ENCODE peak calls at places on chromosomes 6 and 20, in five cellular contexts. D, M, R, G and Q are unnamed samples.

GRCh38 chr6:160221423-160221822 is 37.2 kb downstream of the SLC22A2 start:
- DNase-seq in D (no peak), M (peak), R (no peak), G (no peak), Q (no peak)

GRCh38 chr6:170462366-170463020 is 90.6 kb downstream of the PSMB1 start:
- DNase-seq in D (no peak), M (no peak), R (no peak), G (no peak), Q (no peak)

GRCh38 chr6:138833819-138834539 is 38.1 kb downstream of the ECT2L start:
- DNase-seq in D (no peak), M (no peak), R (no peak), G (no peak), Q (no peak)

GRCh38 chr6:16355699-16356481 is 117.5 kb downstream of the GMPR start:
- DNase-seq in D (no peak), M (no peak), R (no peak), G (no peak), Q (no peak)

GRCh38 chr6:146361367-146361924 is 182.2 kb upstream of the RAB32 start:
- DNase-seq in D (no peak), M (no peak), R (no peak), G (no peak), Q (no peak)

GRCh38 chr6:33430334-33430733 is 10.5 kb downstream of the SYNGAP1 start:
- DNase-seq in D (no peak), M (no peak), R (no peak), G (no peak), Q (no peak)

GRCh38 chr6:5337573-5337972 is 76.3 kb downstream of the FARS2 start:
- DNase-seq in D (no peak), M (no peak), R (no peak), G (no peak), Q (no peak)

GRCh38 chr20:63248835-63249591 is 5.2 kb downstream of the NKAIN4 start:
- DNase-seq in D (no peak), M (no peak), R (no peak), G (no peak), Q (no peak)

GRCh38 chr6:8535505-8535904 is 100.2 kb upstream of the SLC35B3 start:
- DNase-seq in D (no peak), M (no peak), R (no peak), G (no peak), Q (no peak)

GRCh38 chr20:50776122-50776795 is 18.6 kb upstream of the BCAS4 start:
- DNase-seq in D (no peak), M (no peak), R (peak), G (no peak), Q (peak)

GRCh38 chr20:32321390-32321789 is 36.7 kb upstream of the ASXL1 start:
- DNase-seq in D (no peak), M (no peak), R (no peak), G (no peak), Q (no peak)

GRCh38 chr20:50861012-50861411 is 66.2 kb downstream of the BCAS4 start:
- DNase-seq in D (no peak), M (no peak), R (no peak), G (no peak), Q (no peak)

GRCh38 chr6:103344554-103345163 is 1515.1 kb downstream of the HACE1 start:
- DNase-seq in D (no peak), M (no peak), R (no peak), G (no peak), Q (no peak)

GRCh38 chr6:159720708-159721107 is 6.6 kb upstream of the WTAP start:
- DNase-seq in D (no peak), M (no peak), R (no peak), G (peak), Q (no peak)

GRCh38 chr20:57654998-57655811 is 35.0 kb upstream of the ZBP1 start:
- DNase-seq in D (no peak), M (no peak), R (no peak), G (peak), Q (peak)

GRCh38 chr20:3067139-3068009 is 4.0 kb upstream of the OXT start:
- DNase-seq in D (no peak), M (no peak), R (no peak), G (no peak), Q (no peak)

GRCh38 chr20:57323034-57323433 is 6.6 kb upstream of the SPO11 start:
- DNase-seq in D (no peak), M (no peak), R (no peak), G (no peak), Q (peak)

GRCh38 chr6:34760108-34760507 is 2.8 kb downstream of the SNRPC start:
- DNase-seq in D (no peak), M (no peak), R (no peak), G (no peak), Q (no peak)

GRCh38 chr6:68559716-68560115 is 75.4 kb upstream of the ADGRB3 start:
- DNase-seq in D (no peak), M (no peak), R (no peak), G (no peak), Q (no peak)

GRCh38 chr20:38355161-38356012 is 9.1 kb downstream of the LBP start:
- DNase-seq in D (no peak), M (no peak), R (no peak), G (no peak), Q (no peak)

GRCh38 chr6:13703496-13703895 is 8.1 kb downstream of the RANBP9 start:
- DNase-seq in D (no peak), M (no peak), R (no peak), G (no peak), Q (no peak)

GRCh38 chr20:47175501-47175900 is 181.0 kb downstream of the ZMYND8 start:
- DNase-seq in D (no peak), M (no peak), R (no peak), G (no peak), Q (no peak)

GRCh38 chr6:5175195-5175594 is 85.6 kb downstream of the LYRM4 start:
- DNase-seq in D (no peak), M (no peak), R (no peak), G (no peak), Q (no peak)

GRCh38 chr20:47453167-47453782 is 48.4 kb upstream of the NCOA3 start:
- DNase-seq in D (no peak), M (peak), R (no peak), G (peak), Q (no peak)

GRCh38 chr6:129131282-129131681 is 248.3 kb downstream of the LAMA2 start:
- DNase-seq in D (peak), M (no peak), R (peak), G (no peak), Q (no peak)

GRCh38 chr6:150290429-150290828 is 78.4 kb upstream of the IYD start:
- DNase-seq in D (no peak), M (no peak), R (no peak), G (no peak), Q (no peak)

GRCh38 chr6:36290668-36291620 is 21.1 kb downstream of the PNPLA1 start:
- DNase-seq in D (no peak), M (no peak), R (no peak), G (peak), Q (no peak)
- TF ChIP-seq EP300 in D (no peak), M (no peak), R (no peak), G (no peak), Q (no peak)

GRCh38 chr6:17762651-17763050 is 55.9 kb upstream of the NUP153 start:
- DNase-seq in D (no peak), M (no peak), R (no peak), G (no peak), Q (no peak)
- H3K27ac ChIP-seq in D (no peak), M (no peak), R (no peak), G (no peak), Q (no peak)

DNA sequence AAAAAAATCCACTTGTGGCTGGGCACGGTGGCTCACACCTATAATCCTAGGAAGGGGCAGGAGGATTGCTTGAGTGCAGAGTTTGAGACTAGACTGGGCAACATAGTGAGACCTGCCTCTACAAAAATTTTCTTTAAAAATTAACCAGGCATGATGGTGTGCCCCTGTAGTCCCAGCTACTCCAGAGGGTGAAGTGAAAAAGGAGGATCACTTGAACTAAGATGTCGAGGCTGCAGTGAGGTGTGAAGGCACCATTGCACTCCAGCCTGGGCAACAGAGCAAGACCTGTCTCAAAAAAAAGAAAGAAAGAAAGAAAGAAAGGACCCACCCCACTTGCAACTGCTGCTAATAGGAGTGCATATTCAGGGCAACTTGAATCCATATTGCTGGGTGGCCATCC is 13.7 kb upstream of the SNX3 start:
- DNase-seq in D (no peak), M (no peak), R (no peak), G (no peak), Q (peak)
- TF ChIP-seq EP300 in D (no peak), M (no peak), R (no peak), G (no peak), Q (no peak)

DNA sequence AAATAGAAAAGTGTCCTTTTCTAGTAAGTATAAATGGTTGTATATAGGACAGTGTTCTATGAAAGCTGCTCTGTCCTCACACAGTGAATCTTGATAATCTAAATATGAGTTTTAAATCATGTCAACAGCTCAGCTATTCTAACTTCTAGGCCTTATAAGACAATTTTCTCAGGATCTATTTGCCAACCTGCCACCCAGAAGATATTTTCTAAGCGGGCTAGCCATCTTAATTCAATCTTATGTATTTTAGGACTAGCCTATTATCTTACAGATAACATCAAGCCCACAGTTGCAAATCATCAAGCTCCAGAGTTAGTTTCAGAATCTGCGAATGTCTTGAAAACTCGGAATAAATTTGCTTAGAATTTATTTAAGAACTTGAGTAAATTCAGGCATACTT is 2.3 kb downstream of the SIM1 start:
- DNase-seq in D (no peak), M (no peak), R (no peak), G (no peak), Q (no peak)
- H3K27ac ChIP-seq in D (no peak), M (no peak), R (no peak), G (no peak), Q (no peak)

GRCh38 chr6:108592371-108593337 is 31.9 kb downstream of the FOXO3 start:
- DNase-seq in D (no peak), M (peak), R (peak), G (no peak), Q (no peak)
- TF ChIP-seq EP300 in D (peak), M (peak), R (peak), G (no peak), Q (no peak)

GRCh38 chr20:40942015-40942414 is 86.6 kb upstream of the TOP1 start:
- DNase-seq in D (no peak), M (no peak), R (no peak), G (no peak), Q (no peak)

GRCh38 chr20:40945189-40945588 is 83.4 kb upstream of the TOP1 start:
- DNase-seq in D (no peak), M (no peak), R (peak), G (no peak), Q (no peak)

GRCh38 chr20:40942775-40943174 is 85.8 kb upstream of the TOP1 start:
- DNase-seq in D (no peak), M (no peak), R (no peak), G (no peak), Q (no peak)

GRCh38 chr20:40945754-40946451 is 82.7 kb upstream of the TOP1 start:
- DNase-seq in D (peak), M (no peak), R (peak), G (peak), Q (no peak)

DNA sequence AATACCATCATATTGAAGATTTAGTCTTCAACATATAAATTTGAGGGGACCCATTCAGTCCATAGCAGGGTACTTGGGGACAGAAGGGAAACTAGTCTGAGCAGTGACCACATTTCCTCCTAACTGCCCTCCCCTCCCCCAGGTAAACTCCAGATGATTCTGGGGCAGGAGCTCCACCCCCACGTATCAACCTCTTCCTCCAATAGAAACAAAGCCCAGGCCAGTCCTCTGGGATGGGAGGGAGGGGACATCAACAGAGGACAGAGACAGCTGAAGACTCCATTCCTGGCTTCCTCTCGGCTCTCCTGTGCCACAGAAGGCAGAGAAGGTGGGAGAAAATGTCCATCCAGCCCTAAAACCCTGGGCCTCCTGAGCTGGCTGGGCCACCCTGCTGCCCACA is 85.0 kb upstream of the TOP1 start:
- DNase-seq in D (no peak), M (no peak), R (peak), G (no peak), Q (no peak)
- H3K27ac ChIP-seq in D (no peak), M (no peak), R (no peak), G (no peak), Q (no peak)

GRCh38 chr6:21201673-21202430 is 391.7 kb upstream of the SOX4 start:
- DNase-seq in D (no peak), M (no peak), R (no peak), G (no peak), Q (no peak)
- TF ChIP-seq EP300 in D (no peak), M (no peak), R (no peak), G (no peak), Q (no peak)

DNA sequence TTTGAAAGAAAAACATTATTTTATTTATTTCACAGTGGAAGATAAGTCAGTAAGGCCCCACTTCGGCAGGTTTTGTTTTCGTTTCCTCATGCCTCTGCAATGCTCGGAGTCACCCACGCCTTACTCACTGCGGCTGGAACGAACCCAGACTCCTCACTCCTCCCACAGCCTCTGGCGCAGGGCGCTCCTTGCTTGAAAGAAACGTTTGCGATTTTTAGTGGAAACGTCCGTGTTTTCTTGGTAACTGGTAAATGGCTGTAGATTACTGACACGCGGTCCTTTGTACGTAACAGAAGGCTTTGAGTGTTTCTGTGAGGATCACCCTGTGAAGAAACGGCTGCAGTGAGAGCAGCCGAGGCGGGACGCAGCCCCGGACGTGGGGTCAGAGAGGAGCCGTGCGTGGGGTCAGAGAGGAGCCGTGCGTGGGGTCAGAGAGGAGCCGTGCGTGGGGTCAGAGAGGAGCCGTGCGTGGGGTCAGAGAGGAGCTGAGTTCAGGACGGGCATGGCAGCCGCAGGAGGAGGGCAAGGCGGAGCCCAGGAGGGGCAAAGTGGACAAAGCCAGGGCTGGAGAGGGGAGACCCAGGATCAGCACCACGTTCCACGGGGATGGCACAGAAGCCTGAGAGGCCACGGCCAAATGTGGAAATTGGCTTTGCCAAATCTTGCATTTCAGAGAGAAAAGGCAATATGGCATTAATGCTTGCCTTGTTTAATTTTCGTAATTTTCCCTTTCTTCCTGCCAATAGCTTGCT is 198.6 kb upstream of the THBS2 start:
- DNase-seq in D (peak), M (no peak), R (peak), G (no peak), Q (no peak)
- H3K27ac ChIP-seq in D (peak), M (no peak), R (peak), G (no peak), Q (peak)

DNA sequence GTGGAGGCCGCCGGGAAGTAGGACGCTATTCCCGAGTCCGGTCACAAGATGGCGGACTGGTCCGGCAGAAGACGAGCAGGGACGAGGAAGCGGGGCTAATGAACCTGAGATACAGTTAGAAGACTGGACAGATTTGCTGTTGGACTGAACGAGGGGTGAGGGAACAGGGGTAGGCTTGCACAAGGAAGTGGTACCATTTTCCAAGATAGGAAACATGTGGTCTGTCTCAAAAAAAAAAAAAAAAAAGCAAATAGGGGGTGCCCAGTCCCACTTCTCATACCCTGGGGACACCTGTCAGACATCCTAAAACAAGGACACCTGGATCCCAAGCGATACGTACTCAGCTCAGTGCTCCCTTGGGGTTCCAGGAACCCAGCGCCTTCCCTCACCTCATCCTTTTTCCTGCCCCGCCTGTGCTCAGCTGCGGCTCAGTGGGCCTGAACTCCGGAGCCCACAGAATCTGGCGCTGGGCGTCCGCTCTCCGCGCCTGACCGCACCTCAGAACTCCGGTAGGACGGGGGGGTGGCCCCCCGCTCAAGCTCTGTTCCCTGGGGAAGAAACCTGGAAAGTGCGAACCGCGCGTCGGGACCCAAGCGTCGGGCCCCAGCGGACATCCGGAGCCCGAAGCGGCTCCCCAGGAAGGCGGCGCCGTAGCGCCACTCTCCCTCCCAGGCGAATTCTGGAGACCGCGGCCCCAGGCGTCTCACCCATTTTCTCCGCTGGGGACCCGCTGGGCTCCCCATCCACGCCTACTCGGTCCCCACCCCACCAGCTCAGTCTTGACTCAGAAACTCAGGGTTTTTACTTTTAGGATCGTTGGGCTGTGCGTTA is at the start of gene LY6G5C:
- DNase-seq in D (peak), M (no peak), R (peak), G (peak), Q (peak)
- TF ChIP-seq EP300 in D (no peak), M (no peak), R (no peak), G (no peak), Q (no peak)

DNA sequence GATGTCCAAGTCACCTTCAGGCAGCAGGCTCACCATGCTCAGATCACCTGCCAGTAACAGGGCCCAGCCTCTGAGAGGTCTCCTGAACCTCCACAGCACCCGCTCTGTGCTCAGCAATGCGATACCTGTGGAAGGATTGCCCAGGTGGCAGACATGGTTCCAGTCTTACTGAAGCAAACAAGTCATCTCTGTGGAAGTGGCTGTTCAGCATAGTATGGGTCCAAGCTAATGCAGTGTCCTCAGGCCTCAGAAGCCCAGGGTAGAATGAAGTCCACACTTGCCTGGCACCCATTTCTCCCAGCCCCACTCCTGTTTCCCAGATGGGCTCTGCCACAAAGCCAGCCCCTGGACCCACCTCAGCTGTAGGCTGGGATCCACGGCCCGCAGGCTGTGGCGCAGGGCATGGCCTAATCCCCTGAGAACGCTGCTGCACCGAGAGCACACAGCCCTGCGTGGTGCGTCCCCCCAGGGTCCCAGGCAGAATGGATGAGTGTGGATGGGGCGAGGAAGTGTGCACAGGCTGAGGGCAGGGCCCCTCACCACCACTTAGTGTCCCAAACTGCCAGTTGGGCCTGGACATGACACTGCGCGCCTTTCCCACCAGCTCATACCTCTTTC is 101.1 kb downstream of the PXDC1 start:
- DNase-seq in D (no peak), M (no peak), R (no peak), G (no peak), Q (peak)
- H3K27ac ChIP-seq in D (no peak), M (no peak), R (no peak), G (no peak), Q (no peak)